ENCODE peak calls at places on chromosome 4, in eight cellular contexts. T, G, R, U, B, Q, A and H are unnamed samples. For H3K36me3, the result is how much of the 10 kb centered on the place peaks cover.

GRCh38 chr4:68490826-68491457 is 43.7 kb downstream of the TMPRSS11E start:
- DNase-seq in U (no peak), G (no peak), R (no peak), Q (no peak), T (no peak), A (no peak), B (no peak), H (no peak)

GRCh38 chr4:87240341-87240740 is 19.9 kb upstream of the KLHL8 start:
- DNase-seq in R (no peak), U (no peak), T (no peak), B (no peak), Q (no peak), G (no peak), A (no peak), H (no peak)

GRCh38 chr4:71004281-71004851 is 10.9 kb downstream of the DCK start:
- DNase-seq in A (no peak), Q (peak), B (no peak), T (no peak), G (no peak), R (peak), U (peak), H (no peak)

GRCh38 chr4:22957774-22958173 is 265.0 kb downstream of the GBA3 start:
- DNase-seq in A (no peak), Q (no peak), U (no peak), B (no peak), R (no peak), T (no peak), G (no peak), H (no peak)

GRCh38 chr4:72207196-72207595 is 175.4 kb downstream of the NPFFR2 start:
- DNase-seq in U (no peak), R (no peak), A (no peak), B (no peak), Q (no peak), T (no peak), G (no peak), H (no peak)

GRCh38 chr4:132923516-132923915 is 225.6 kb upstream of the PCDH10 start:
- DNase-seq in R (no peak), Q (no peak), B (no peak), T (no peak), U (no peak), G (no peak), A (no peak), H (no peak)

GRCh38 chr4:22490718-22491330 is 25.0 kb downstream of the ADGRA3 start:
- DNase-seq in B (peak), G (no peak), U (no peak), A (no peak), T (no peak), Q (peak), R (no peak), H (no peak)

GRCh38 chr4:73801692-73802091 is 34.8 kb upstream of the CXCL6 start:
- DNase-seq in B (no peak), T (no peak), A (no peak), Q (no peak), G (no peak), U (no peak), R (no peak), H (no peak)

GRCh38 chr4:48012819-48013218 is 3.7 kb downstream of the CNGA1 start:
- DNase-seq in A (no peak), U (no peak), T (no peak), R (no peak), G (no peak), Q (no peak), B (no peak), H (no peak)

GRCh38 chr4:114287079-114287696 is 307.7 kb upstream of the ARSJ start:
- DNase-seq in B (peak), Q (peak), G (no peak), U (no peak), R (no peak), A (no peak), T (no peak), H (no peak)

GRCh38 chr4:100517864-100518341 is at the start of gene EMCN:
- DNase-seq in A (peak), U (no peak), T (no peak), R (no peak), B (no peak), G (no peak), Q (no peak), H (no peak)

GRCh38 chr4:5960197-5960880 is 57.9 kb downstream of the C4orf50 start:
- DNase-seq in T (no peak), U (no peak), Q (no peak), B (no peak), G (no peak), R (peak), A (no peak), H (no peak)

GRCh38 chr4:153241970-153242847 is 38.0 kb downstream of the TRIM2 start:
- DNase-seq in Q (peak), U (no peak), A (no peak), B (peak), R (no peak), G (no peak), T (no peak), H (no peak)

GRCh38 chr4:146428298-146428697 is 93.4 kb downstream of the SLC10A7 start:
- DNase-seq in B (no peak), R (no peak), Q (no peak), A (no peak), U (no peak), T (no peak), G (no peak), H (no peak)

DNA sequence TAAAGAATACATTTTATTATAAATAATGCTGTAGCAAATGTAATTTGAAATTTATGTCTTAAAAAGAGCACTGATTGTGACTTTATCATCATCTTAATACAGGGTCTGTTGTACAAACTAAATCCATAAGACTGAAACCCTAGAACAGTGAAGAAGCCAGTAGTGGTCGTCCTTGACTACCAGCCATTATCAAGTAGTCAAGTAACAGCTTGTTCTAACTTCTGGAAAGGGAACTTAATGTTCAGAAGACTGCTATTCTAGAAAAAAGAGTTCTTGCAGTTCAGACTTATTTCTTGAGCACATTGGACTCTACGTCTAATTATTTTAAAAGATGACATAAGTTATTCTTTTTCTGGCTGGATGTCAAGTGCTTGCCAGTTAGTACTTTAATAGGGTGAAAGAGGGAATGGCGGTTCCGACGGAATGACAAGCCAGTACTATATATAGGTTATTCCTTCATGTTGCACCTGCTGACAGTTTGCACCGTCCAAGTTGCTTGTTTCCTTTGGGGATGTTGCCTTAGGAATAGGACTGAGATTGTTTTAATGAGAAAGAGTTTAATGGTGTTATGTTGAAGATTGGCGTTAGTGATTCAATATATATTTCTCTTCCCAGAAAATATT is 109.9 kb downstream of the RAPGEF2 start:
- DNase-seq in T (no peak), B (no peak), R (no peak), U (no peak), A (no peak), Q (no peak), G (no peak), H (no peak)
- H3K4me3 ChIP-seq in T (peak), B (no peak), R (no peak), U (no peak), A (no peak), Q (no peak), G (no peak), H (peak)

GRCh38 chr4:81504685-81505598 is 33.2 kb upstream of the RASGEF1B start:
- DNase-seq in U (peak), A (peak), Q (no peak), T (peak), R (no peak), G (peak), B (peak), H (peak)
- TF ChIP-seq CTCF in U (no peak), A (no peak), Q (no peak), T (no peak), R (no peak), G (no peak), B (no peak), H (no peak)

GRCh38 chr4:526971-527460 is 28.0 kb downstream of the PIGG start:
- DNase-seq in A (no peak), B (no peak), Q (no peak), U (no peak), G (no peak), T (no peak), R (no peak), H (no peak)
- H3K36me3 ChIP-seq in A (under half), B (under half), Q (half or more), U (under half), G (half or more), T (half or more), R (under half), H (half or more)

GRCh38 chr4:186118582-186118981 is 14.1 kb downstream of the FAM149A start:
- DNase-seq in R (no peak), T (no peak), G (no peak), U (no peak), Q (no peak), A (no peak), B (no peak), H (no peak)
- H3K4me3 ChIP-seq in R (no peak), T (no peak), G (no peak), U (no peak), Q (no peak), A (no peak), B (no peak), H (no peak)

GRCh38 chr4:159297088-159297487 is 194.2 kb downstream of the RAPGEF2 start:
- DNase-seq in A (no peak), T (no peak), B (no peak), Q (no peak), U (no peak), G (no peak), R (no peak), H (no peak)
- TF ChIP-seq CTCF in A (no peak), T (no peak), B (no peak), Q (no peak), U (no peak), G (no peak), R (no peak), H (peak)

DNA sequence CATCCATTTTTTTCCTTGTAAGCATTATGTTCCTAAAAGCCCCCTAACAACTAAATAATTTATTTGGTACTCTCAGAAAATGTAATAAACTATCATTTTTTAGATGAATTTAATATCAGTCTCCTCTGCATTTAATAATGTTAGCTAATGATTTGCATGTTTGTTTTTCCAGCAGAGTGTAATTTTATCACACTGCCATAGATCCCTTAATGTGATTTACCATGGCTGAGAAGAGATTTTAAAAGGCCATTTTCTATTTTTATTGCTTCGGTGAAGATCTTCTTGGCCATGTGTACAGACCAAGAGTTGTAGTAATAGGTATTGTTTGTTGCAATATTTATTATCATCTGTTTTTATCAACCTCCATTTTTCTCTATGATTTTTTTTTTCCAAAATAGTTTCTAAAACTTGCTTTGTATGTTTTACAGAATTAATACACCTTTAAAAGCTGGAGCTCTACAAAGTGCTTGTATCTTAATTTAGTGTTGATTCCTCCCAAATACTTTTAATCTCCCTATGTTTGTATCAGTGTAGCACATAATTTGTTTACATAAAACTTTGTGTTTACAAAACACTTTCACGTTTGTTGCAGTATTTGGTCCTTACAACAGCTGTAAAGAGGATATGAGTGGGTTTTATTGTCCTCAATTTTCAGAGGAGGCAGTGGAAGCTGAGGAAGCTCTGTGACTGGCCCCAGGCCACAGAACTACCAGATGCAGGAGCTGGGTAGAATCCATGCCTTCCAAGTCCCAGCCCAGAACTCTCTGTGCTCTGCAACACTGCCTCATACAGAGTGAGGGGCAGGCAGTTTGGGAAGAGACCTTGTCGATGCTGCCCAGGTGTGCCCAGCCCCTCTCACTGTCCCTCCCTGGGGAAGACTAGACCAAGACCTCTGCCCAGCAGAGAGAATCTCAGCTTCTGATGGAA is 58.1 kb downstream of the FAM114A1 start:
- DNase-seq in U (no peak), Q (no peak), B (no peak), G (no peak), T (no peak), A (no peak), R (no peak), H (no peak)
- H3K36me3 ChIP-seq in U (under half), Q (half or more), B (under half), G (half or more), T (half or more), A (under half), R (under half), H (half or more)

DNA sequence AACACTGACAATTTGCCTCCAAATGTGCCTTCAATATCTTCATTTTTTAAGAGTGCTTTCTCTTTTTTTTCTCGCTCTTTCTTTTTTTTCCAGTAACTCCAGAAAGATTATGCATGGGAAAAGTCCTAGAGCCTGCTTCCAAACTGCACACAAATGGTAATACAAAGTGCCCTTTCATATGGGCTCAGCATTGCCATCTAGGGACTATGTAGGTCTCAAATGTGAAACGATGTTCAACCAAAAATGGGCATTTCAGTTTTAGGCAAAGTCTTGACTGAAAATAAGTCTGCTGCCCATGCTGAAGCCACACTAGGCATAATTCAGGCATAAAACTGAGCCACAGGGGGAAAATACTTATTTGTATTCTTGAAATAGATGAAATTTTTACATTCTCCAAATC is 65.6 kb downstream of the SYNPO2 start:
- DNase-seq in B (no peak), R (no peak), A (no peak), Q (no peak), T (no peak), U (no peak), G (no peak), H (no peak)
- H3K4me3 ChIP-seq in B (no peak), R (no peak), A (no peak), Q (no peak), T (no peak), U (no peak), G (no peak), H (no peak)

GRCh38 chr4:40243390-40243948 is 46.6 kb downstream of the RHOH start:
- DNase-seq in U (no peak), Q (no peak), B (no peak), T (no peak), G (no peak), R (no peak), A (no peak), H (no peak)

GRCh38 chr4:40246938-40247337 is 50.1 kb downstream of the RHOH start:
- DNase-seq in R (no peak), A (no peak), G (no peak), B (no peak), T (no peak), U (no peak), Q (no peak), H (no peak)

GRCh38 chr4:40246547-40246900 is 49.7 kb downstream of the RHOH start:
- DNase-seq in Q (no peak), U (no peak), R (no peak), G (no peak), B (no peak), T (no peak), A (no peak), H (no peak)

GRCh38 chr4:40247350-40247749 is 50.5 kb downstream of the RHOH start:
- DNase-seq in B (no peak), G (peak), R (no peak), Q (no peak), A (no peak), T (no peak), U (peak), H (no peak)

GRCh38 chr4:40245794-40246546 is 49.1 kb downstream of the RHOH start:
- DNase-seq in Q (no peak), B (no peak), R (peak), T (no peak), G (no peak), U (no peak), A (no peak), H (no peak)
- TF ChIP-seq CTCF in Q (no peak), B (no peak), R (peak), T (no peak), G (no peak), U (no peak), A (no peak), H (no peak)

GRCh38 chr4:173735055-173735454 is 205.0 kb upstream of the HAND2 start:
- DNase-seq in Q (no peak), A (peak), T (no peak), G (no peak), U (no peak), B (no peak), R (no peak), H (no peak)

GRCh38 chr4:173731257-173731656 is 201.2 kb upstream of the HAND2 start:
- DNase-seq in Q (no peak), A (no peak), R (no peak), B (no peak), U (no peak), T (no peak), G (no peak), H (no peak)

GRCh38 chr4:173735585-173735984 is 205.6 kb upstream of the HAND2 start:
- DNase-seq in R (no peak), T (no peak), U (no peak), G (no peak), A (no peak), B (no peak), Q (no peak), H (no peak)

DNA sequence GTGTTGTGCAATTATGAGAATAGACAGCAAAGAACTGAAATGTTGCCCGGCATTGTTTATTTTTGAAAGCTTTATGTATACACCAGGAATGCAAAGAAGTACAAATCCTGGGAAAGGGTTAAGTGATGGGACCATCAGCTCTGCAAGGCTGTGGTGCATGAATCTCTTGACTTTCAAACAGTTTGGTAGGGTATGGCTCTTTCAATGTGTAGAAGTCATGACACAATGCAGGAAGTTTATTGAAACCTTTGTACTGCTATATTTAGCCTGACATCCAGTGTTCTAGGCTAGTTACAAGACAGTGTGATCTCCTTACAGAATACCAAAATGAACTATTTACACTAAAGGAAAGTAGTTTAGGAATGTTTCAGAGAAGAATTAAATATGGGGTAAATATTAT is 206.8 kb upstream of the HAND2 start:
- DNase-seq in B (no peak), U (no peak), R (no peak), Q (no peak), A (no peak), T (no peak), G (no peak), H (no peak)
- H3K36me3 ChIP-seq in B (under half), U (under half), R (under half), Q (under half), A (under half), T (under half), G (under half), H (under half)